ENCODE peak calls at places on chromosomes 6 and 20, in ten cellular contexts. X, U, S, R, M, C, L, Y, Z and K are unnamed samples.

GRCh38 chr6:54286141-54286540 is 22.1 kb upstream of the TINAG start:
- DNase-seq in X (no peak), U (no peak), S (no peak), R (no peak), M (peak), C (peak), L (no peak), Y (no peak), Z (no peak), K (no peak)

GRCh38 chr6:108565893-108566292 is 5.2 kb downstream of the FOXO3 start:
- DNase-seq in X (no peak), U (no peak), S (peak), R (peak), M (no peak), C (peak), L (no peak), Y (peak), Z (no peak), K (no peak)

GRCh38 chr6:129759851-129760595 is 50.0 kb upstream of the ARHGAP18 start:
- DNase-seq in X (no peak), U (no peak), S (no peak), R (no peak), M (no peak), C (peak), L (no peak), Y (no peak), Z (no peak), K (no peak)

GRCh38 chr6:25054469-25054868 is 118.7 kb upstream of the RIPOR2 start:
- DNase-seq in X (no peak), U (no peak), S (no peak), R (no peak), M (peak), C (peak), L (no peak), Y (peak), Z (no peak), K (no peak)

GRCh38 chr6:66638099-66638498 is 931.1 kb upstream of the EYS start:
- DNase-seq in X (no peak), U (no peak), S (no peak), R (no peak), M (no peak), C (no peak), L (no peak), Y (no peak), Z (no peak), K (no peak)

GRCh38 chr6:46368137-46368536 is 123.1 kb downstream of the RCAN2 start:
- DNase-seq in X (no peak), U (no peak), S (no peak), R (no peak), M (no peak), C (no peak), L (no peak), Y (no peak), Z (no peak), K (no peak)

GRCh38 chr6:163694988-163695942 is 280.7 kb downstream of the QKI start:
- DNase-seq in X (no peak), U (no peak), S (no peak), R (no peak), M (no peak), C (no peak), L (no peak), Y (no peak), Z (no peak), K (no peak)

GRCh38 chr20:37615507-37616425 is 78.1 kb upstream of the CTNNBL1 start:
- DNase-seq in X (peak), U (peak), S (no peak), R (peak), M (no peak), C (peak), L (peak), Y (peak), Z (no peak), K (no peak)

GRCh38 chr6:129586815-129587214 is 123.2 kb downstream of the ARHGAP18 start:
- DNase-seq in X (no peak), U (no peak), S (no peak), R (no peak), M (no peak), C (no peak), L (no peak), Y (no peak), Z (no peak), K (no peak)

GRCh38 chr6:152635949-152636674 is 1.1 kb downstream of the SYNE1 start:
- DNase-seq in X (peak), U (no peak), S (no peak), R (peak), M (no peak), C (no peak), L (no peak), Y (peak), Z (peak), K (no peak)

GRCh38 chr6:13953061-13953705 is 28.4 kb downstream of the RNF182 start:
- DNase-seq in X (no peak), U (peak), S (no peak), R (no peak), M (peak), C (peak), L (no peak), Y (no peak), Z (no peak), K (no peak)

GRCh38 chr6:56714982-56715456 is 72.3 kb upstream of the DST start:
- DNase-seq in X (peak), U (peak), S (no peak), R (no peak), M (peak), C (peak), L (no peak), Y (peak), Z (no peak), K (no peak)

GRCh38 chr6:97059473-97059872 is 134.9 kb downstream of the KLHL32 start:
- DNase-seq in X (peak), U (no peak), S (no peak), R (peak), M (peak), C (peak), L (no peak), Y (peak), Z (no peak), K (no peak)

GRCh38 chr6:144265390-144265789 is 19.7 kb upstream of the UTRN start:
- DNase-seq in X (no peak), U (peak), S (peak), R (peak), M (peak), C (peak), L (no peak), Y (peak), Z (no peak), K (no peak)

GRCh38 chr6:84582997-84583396 is 181.4 kb downstream of the TBX18 start:
- DNase-seq in X (no peak), U (no peak), S (no peak), R (no peak), M (no peak), C (peak), L (no peak), Y (no peak), Z (no peak), K (no peak)

GRCh38 chr20:9955646-9956045 is 79.1 kb upstream of the ANKEF1 start:
- DNase-seq in X (no peak), U (no peak), S (no peak), R (no peak), M (peak), C (no peak), L (no peak), Y (no peak), Z (no peak), K (no peak)

GRCh38 chr20:16576219-16576618 is 3.0 kb upstream of the KIF16B start:
- DNase-seq in X (no peak), U (no peak), S (no peak), R (no peak), M (no peak), C (no peak), L (no peak), Y (no peak), Z (peak), K (no peak)

GRCh38 chr20:18908109-18908508 is 94.5 kb downstream of the SCP2D1 start:
- DNase-seq in X (no peak), U (no peak), S (no peak), R (no peak), M (no peak), C (no peak), L (no peak), Y (no peak), Z (no peak), K (no peak)

GRCh38 chr6:30447237-30447636 is 42.1 kb upstream of the HLA-E start:
- DNase-seq in X (no peak), U (peak), S (no peak), R (no peak), M (no peak), C (no peak), L (no peak), Y (no peak), Z (no peak), K (no peak)

GRCh38 chr6:35852994-35853393 is 47.8 kb downstream of the LHFPL5 start:
- DNase-seq in X (no peak), U (no peak), S (no peak), R (no peak), M (no peak), C (no peak), L (no peak), Y (no peak), Z (no peak), K (no peak)

GRCh38 chr6:109311481-109311880 is 70.8 kb downstream of the CD164 start:
- DNase-seq in X (no peak), U (no peak), S (no peak), R (no peak), M (no peak), C (no peak), L (no peak), Y (no peak), Z (no peak), K (no peak)

GRCh38 chr20:15818651-15819071 is 754.6 kb downstream of the KIF16B start:
- DNase-seq in X (no peak), U (peak), S (no peak), R (no peak), M (no peak), C (no peak), L (no peak), Y (no peak), Z (no peak), K (no peak)

GRCh38 chr6:27862396-27863061 is 49.7 kb downstream of the OR2B2 start:
- DNase-seq in X (no peak), U (no peak), S (no peak), R (no peak), M (no peak), C (no peak), L (no peak), Y (no peak), Z (no peak), K (no peak)

GRCh38 chr6:18491303-18492090 is 104.3 kb downstream of the RNF144B start:
- DNase-seq in X (no peak), U (peak), S (no peak), R (no peak), M (no peak), C (no peak), L (no peak), Y (no peak), Z (no peak), K (no peak)

GRCh38 chr6:36679043-36679821 is 718 bp downstream of the CDKN1A start:
- DNase-seq in X (peak), U (peak), S (peak), R (peak), M (no peak), C (peak), L (peak), Y (peak), Z (peak), K (no peak)

GRCh38 chr6:170140129-170140528 is 150.7 kb downstream of the DLL1 start:
- DNase-seq in X (no peak), U (no peak), S (no peak), R (no peak), M (no peak), C (no peak), L (no peak), Y (no peak), Z (no peak), K (no peak)

GRCh38 chr6:108744996-108745395 is 103.2 kb upstream of the ARMC2 start:
- DNase-seq in X (no peak), U (no peak), S (no peak), R (no peak), M (no peak), C (no peak), L (no peak), Y (no peak), Z (no peak), K (no peak)

GRCh38 chr6:125780540-125781306 is 10.0 kb upstream of the NCOA7 start:
- DNase-seq in X (peak), U (peak), S (peak), R (peak), M (no peak), C (peak), L (peak), Y (peak), Z (peak), K (no peak)

GRCh38 chr6:153003294-153003645 is 761 bp upstream of the MTRF1L start:
- DNase-seq in X (peak), U (no peak), S (no peak), R (no peak), M (no peak), C (no peak), L (no peak), Y (no peak), Z (no peak), K (no peak)

GRCh38 chr6:3228046-3228671 is 706 bp upstream of the TUBB2B start:
- DNase-seq in X (peak), U (no peak), S (no peak), R (no peak), M (no peak), C (no peak), L (peak), Y (no peak), Z (no peak), K (no peak)
- TF ChIP-seq CTCF in X (no peak), U (no peak), S (no peak), R (no peak), M (no peak), C (no peak), L (no peak), Y (no peak), Z (no peak), K (no peak)

GRCh38 chr6:15352884-15353283 is 107.0 kb downstream of the JARID2 start:
- DNase-seq in X (no peak), U (no peak), S (no peak), R (no peak), M (no peak), C (no peak), L (no peak), Y (peak), Z (no peak), K (no peak)
- TF ChIP-seq CTCF in X (no peak), U (no peak), S (no peak), R (no peak), M (no peak), C (no peak), L (no peak), Y (no peak), Z (no peak), K (no peak)

GRCh38 chr20:58716476-58717277 is 24.1 kb downstream of the NPEPL1 start:
- DNase-seq in X (peak), U (no peak), S (no peak), R (no peak), M (no peak), C (no peak), L (peak), Y (no peak), Z (no peak), K (peak)

GRCh38 chr20:58715709-58716475 is 23.3 kb downstream of the NPEPL1 start:
- DNase-seq in X (peak), U (no peak), S (no peak), R (no peak), M (no peak), C (no peak), L (no peak), Y (no peak), Z (no peak), K (peak)

GRCh38 chr20:58718121-58718563 is 25.5 kb downstream of the NPEPL1 start:
- DNase-seq in X (peak), U (no peak), S (no peak), R (no peak), M (no peak), C (no peak), L (no peak), Y (no peak), Z (no peak), K (peak)

GRCh38 chr20:58718729-58719128 is 26.1 kb downstream of the NPEPL1 start:
- DNase-seq in X (no peak), U (no peak), S (no peak), R (no peak), M (no peak), C (no peak), L (no peak), Y (no peak), Z (no peak), K (peak)

GRCh38 chr20:58717278-58718091 is 24.9 kb downstream of the NPEPL1 start:
- DNase-seq in X (no peak), U (no peak), S (no peak), R (no peak), M (no peak), C (no peak), L (no peak), Y (no peak), Z (no peak), K (peak)
- TF ChIP-seq CTCF in X (no peak), U (no peak), S (no peak), R (no peak), M (no peak), C (peak), L (no peak), Y (no peak), Z (no peak), K (no peak)

GRCh38 chr20:44199877-44200276 is 10.7 kb downstream of the OSER1 start:
- DNase-seq in X (no peak), U (no peak), S (no peak), R (no peak), M (no peak), C (no peak), L (no peak), Y (no peak), Z (no peak), K (no peak)

GRCh38 chr20:44200983-44201382 is 9.6 kb downstream of the OSER1 start:
- DNase-seq in X (no peak), U (no peak), S (no peak), R (no peak), M (no peak), C (no peak), L (no peak), Y (no peak), Z (no peak), K (no peak)

GRCh38 chr20:44196278-44196677 is 9.3 kb upstream of the JPH2 start:
- DNase-seq in X (no peak), U (no peak), S (no peak), R (no peak), M (peak), C (peak), L (no peak), Y (no peak), Z (no peak), K (no peak)

GRCh38 chr20:44200371-44200770 is 10.2 kb downstream of the OSER1 start:
- DNase-seq in X (no peak), U (no peak), S (no peak), R (no peak), M (no peak), C (peak), L (no peak), Y (no peak), Z (no peak), K (no peak)

DNA sequence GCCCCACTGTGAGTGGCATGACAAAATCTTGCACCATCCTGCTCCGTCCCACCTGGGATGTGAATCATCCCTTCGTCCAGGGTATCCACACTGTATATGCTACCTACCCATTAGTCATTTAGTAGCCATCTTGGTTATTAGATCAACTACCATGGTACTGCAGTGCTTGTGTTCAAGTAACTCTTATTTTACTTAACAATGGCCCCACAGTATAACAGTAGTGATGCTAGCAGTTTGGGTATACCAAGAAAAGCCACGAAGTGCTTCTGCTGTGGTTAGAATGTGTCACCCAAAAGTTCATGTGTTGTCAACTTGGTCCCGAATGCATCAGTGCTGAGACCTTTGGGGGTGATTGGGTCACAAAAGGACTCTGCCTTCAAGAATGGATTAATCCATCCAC is 11.7 kb downstream of the OSER1 start:
- DNase-seq in X (no peak), U (no peak), S (no peak), R (no peak), M (no peak), C (no peak), L (no peak), Y (no peak), Z (no peak), K (no peak)
- TF ChIP-seq CTCF in X (no peak), U (no peak), S (no peak), R (no peak), M (no peak), C (no peak), L (no peak), Y (no peak), Z (no peak), K (no peak)

DNA sequence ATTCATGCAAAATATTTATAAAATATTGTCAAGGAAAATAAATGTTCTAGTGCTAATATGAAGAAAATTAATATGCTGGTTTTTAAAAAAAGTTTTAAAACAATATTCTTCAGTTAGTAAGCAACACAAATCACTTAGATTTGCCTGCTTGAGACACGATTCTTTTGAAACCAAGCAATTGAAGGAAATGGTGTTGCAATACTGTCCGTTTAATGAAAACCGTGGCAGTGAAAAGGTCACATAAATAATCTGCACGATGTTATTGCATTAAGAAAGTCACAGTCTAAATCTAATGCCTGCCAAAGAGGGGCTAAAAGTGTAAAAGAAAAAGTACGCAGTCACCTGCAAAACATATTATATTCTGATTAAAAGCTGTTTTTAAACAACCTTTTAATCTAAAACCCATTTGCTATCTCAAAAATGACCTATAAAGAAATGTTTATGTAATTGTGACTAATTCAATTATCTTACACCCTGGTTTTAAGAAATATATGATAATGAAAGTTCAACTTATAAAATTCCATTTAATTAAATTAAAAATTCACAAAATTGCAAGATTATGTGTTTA is 143.0 kb downstream of the GMDS start:
- DNase-seq in X (no peak), U (no peak), S (no peak), R (no peak), M (no peak), C (no peak), L (no peak), Y (peak), Z (no peak), K (no peak)
- TF ChIP-seq CTCF in X (no peak), U (no peak), S (no peak), R (no peak), M (no peak), C (no peak), L (no peak), Y (no peak), Z (no peak), K (no peak)

GRCh38 chr6:116304538-116305097 is 24.9 kb upstream of the TSPYL1 start:
- DNase-seq in X (no peak), U (no peak), S (no peak), R (no peak), M (no peak), C (no peak), L (no peak), Y (no peak), Z (no peak), K (no peak)

GRCh38 chr6:116309657-116310056 is 29.9 kb upstream of the TSPYL1 start:
- DNase-seq in X (no peak), U (no peak), S (no peak), R (no peak), M (no peak), C (no peak), L (no peak), Y (no peak), Z (no peak), K (no peak)

GRCh38 chr6:116307001-116307400 is 27.3 kb upstream of the TSPYL1 start:
- DNase-seq in X (no peak), U (no peak), S (no peak), R (no peak), M (no peak), C (no peak), L (no peak), Y (no peak), Z (no peak), K (no peak)

GRCh38 chr6:116309001-116309400 is 29.3 kb upstream of the TSPYL1 start:
- DNase-seq in X (no peak), U (no peak), S (no peak), R (no peak), M (no peak), C (no peak), L (no peak), Y (no peak), Z (no peak), K (no peak)

DNA sequence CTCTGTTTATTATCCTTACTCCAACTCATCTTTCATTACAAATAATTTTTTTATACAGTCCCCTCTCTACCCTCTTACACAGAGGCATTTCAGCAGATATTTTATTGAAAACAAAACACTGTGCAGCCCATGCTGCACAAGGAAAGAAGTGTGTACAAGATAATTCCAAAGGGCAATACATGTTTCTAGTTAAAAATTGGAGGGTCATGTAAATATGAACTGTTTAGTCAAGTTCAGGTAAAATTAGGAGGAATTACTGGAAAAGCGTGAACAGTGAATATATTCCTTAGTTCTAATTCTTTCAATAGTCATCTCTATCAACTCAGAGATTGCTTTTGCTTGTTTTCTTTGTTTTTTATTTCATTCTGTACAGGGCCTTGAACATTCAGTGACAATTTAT is 27.9 kb upstream of the TSPYL1 start:
- DNase-seq in X (no peak), U (no peak), S (no peak), R (no peak), M (no peak), C (no peak), L (no peak), Y (no peak), Z (no peak), K (no peak)
- TF ChIP-seq CTCF in X (no peak), U (no peak), S (no peak), R (no peak), M (no peak), C (no peak), L (no peak), Y (no peak), Z (no peak), K (no peak)

GRCh38 chr6:11538049-11538798 is 675 bp downstream of the TMEM170B start:
- DNase-seq in X (peak), U (peak), S (peak), R (peak), M (no peak), C (no peak), L (peak), Y (no peak), Z (peak), K (no peak)

GRCh38 chr6:11538799-11539468 is 1.4 kb downstream of the TMEM170B start:
- DNase-seq in X (no peak), U (no peak), S (no peak), R (no peak), M (no peak), C (no peak), L (no peak), Y (no peak), Z (no peak), K (no peak)

GRCh38 chr6:11543919-11544518 is 6.5 kb downstream of the TMEM170B start:
- DNase-seq in X (no peak), U (no peak), S (no peak), R (no peak), M (no peak), C (no peak), L (no peak), Y (no peak), Z (no peak), K (no peak)
- TF ChIP-seq CTCF in X (no peak), U (no peak), S (no peak), R (no peak), M (no peak), C (no peak), L (no peak), Y (no peak), Z (no peak), K (no peak)